ENCODE peak calls at places on chromosomes 3 and 15, in four cellular contexts. One of them, this sample, is unnamed.
A peak's percentile ranks its signal among the peaks of the same experiment; 100 is the strongest.

GRCh38 chr3:94179059-94179458 is 116.2 kb downstream of the NSUN3 start:
- DNase-seq in HAP-1: no peak
- DNase-seq in aorta: no peak
- DNase-seq in dorsolateral prefrontal cortex: no peak
- DNase-seq in this sample: no peak

GRCh38 chr3:14641346-14641745 is 10.2 kb upstream of the CCDC174 start:
- DNase-seq in HAP-1: no peak
- DNase-seq in aorta: no peak
- DNase-seq in dorsolateral prefrontal cortex: no peak
- DNase-seq in this sample: no peak

GRCh38 chr3:123275691-123276090 is 73.9 kb downstream of the SEC22A start:
- DNase-seq in HAP-1: no peak
- DNase-seq in aorta: no peak
- DNase-seq in dorsolateral prefrontal cortex: no peak
- DNase-seq in this sample: no peak

GRCh38 chr15:101368086-101368780 is 73.2 kb upstream of the SNRPA1 start:
- DNase-seq in HAP-1: no peak
- DNase-seq in aorta: no peak
- DNase-seq in dorsolateral prefrontal cortex: no peak
- DNase-seq in this sample: no peak

GRCh38 chr3:197028711-197029510 is 706 bp downstream of the MELTF start:
- DNase-seq in HAP-1: peak; percentile 61
- DNase-seq in aorta: peak; percentile 80
- DNase-seq in dorsolateral prefrontal cortex: no peak
- DNase-seq in this sample: peak; percentile 40

GRCh38 chr3:48301814-48302194 is 31.7 kb downstream of the SPINK8 start:
- DNase-seq in HAP-1: peak; percentile 28
- DNase-seq in aorta: no peak
- DNase-seq in dorsolateral prefrontal cortex: no peak
- DNase-seq in this sample: peak; percentile 52

GRCh38 chr15:48086582-48086981 is 34.2 kb upstream of the SLC24A5 start:
- DNase-seq in HAP-1: no peak
- DNase-seq in aorta: no peak
- DNase-seq in dorsolateral prefrontal cortex: no peak
- DNase-seq in this sample: no peak

GRCh38 chr3:48039487-48040190 is 23.4 kb upstream of the MAP4 start:
- DNase-seq in HAP-1: no peak
- DNase-seq in aorta: no peak
- DNase-seq in dorsolateral prefrontal cortex: no peak
- DNase-seq in this sample: no peak

GRCh38 chr15:88438181-88438580 is 29.0 kb downstream of the MRPL46 start:
- DNase-seq in HAP-1: no peak
- DNase-seq in aorta: no peak
- DNase-seq in dorsolateral prefrontal cortex: no peak
- DNase-seq in this sample: no peak

GRCh38 chr3:129796146-129796545 is 97.4 kb downstream of the TMCC1 start:
- DNase-seq in HAP-1: no peak
- DNase-seq in aorta: no peak
- DNase-seq in dorsolateral prefrontal cortex: no peak
- DNase-seq in this sample: no peak

GRCh38 chr3:22634450-22634849 is 568.7 kb upstream of the UBE2E2 start:
- DNase-seq in HAP-1: no peak
- DNase-seq in aorta: no peak
- DNase-seq in dorsolateral prefrontal cortex: no peak
- DNase-seq in this sample: no peak

GRCh38 chr3:118128886-118129285 is 905.8 kb downstream of the IGSF11 start:
- DNase-seq in HAP-1: no peak
- DNase-seq in aorta: no peak
- DNase-seq in dorsolateral prefrontal cortex: no peak
- DNase-seq in this sample: no peak

GRCh38 chr15:58115692-58116091 is 22.5 kb upstream of the AQP9 start:
- DNase-seq in HAP-1: no peak
- DNase-seq in aorta: no peak
- DNase-seq in dorsolateral prefrontal cortex: no peak
- DNase-seq in this sample: no peak

GRCh38 chr15:66862111-66862815 is 160.2 kb downstream of the SMAD6 start:
- DNase-seq in HAP-1: peak; percentile 21
- DNase-seq in aorta: peak; percentile 25
- DNase-seq in dorsolateral prefrontal cortex: no peak
- DNase-seq in this sample: no peak

GRCh38 chr15:61243984-61244593 is 15.0 kb upstream of the RORA start:
- DNase-seq in HAP-1: no peak
- DNase-seq in aorta: no peak
- DNase-seq in dorsolateral prefrontal cortex: no peak
- DNase-seq in this sample: no peak

GRCh38 chr3:57557088-57557537 is 1.0 kb downstream of the PDE12 start:
- DNase-seq in HAP-1: peak; percentile 50
- DNase-seq in aorta: no peak
- DNase-seq in dorsolateral prefrontal cortex: no peak
- DNase-seq in this sample: peak; percentile 69

GRCh38 chr3:189363856-189364255 is 192.1 kb downstream of the TPRG1 start:
- DNase-seq in HAP-1: no peak
- DNase-seq in aorta: no peak
- DNase-seq in dorsolateral prefrontal cortex: no peak
- DNase-seq in this sample: no peak

GRCh38 chr3:48433472-48434118 is 3.7 kb upstream of the PLXNB1 start:
- DNase-seq in HAP-1: peak; percentile 78
- DNase-seq in aorta: no peak
- DNase-seq in dorsolateral prefrontal cortex: no peak
- DNase-seq in this sample: no peak

GRCh38 chr3:40037582-40037981 is 228.2 kb downstream of the MYRIP start:
- DNase-seq in HAP-1: no peak
- DNase-seq in aorta: no peak
- DNase-seq in dorsolateral prefrontal cortex: no peak
- DNase-seq in this sample: no peak

GRCh38 chr3:58048301-58048700 is 40.1 kb downstream of the FLNB start:
- DNase-seq in HAP-1: no peak
- DNase-seq in aorta: no peak
- DNase-seq in dorsolateral prefrontal cortex: no peak
- DNase-seq in this sample: no peak

GRCh38 chr3:50345586-50345985 is at the start of gene ZMYND10:
- DNase-seq in HAP-1: no peak
- DNase-seq in aorta: peak; percentile 94
- DNase-seq in dorsolateral prefrontal cortex: peak; percentile 52
- DNase-seq in this sample: peak; percentile 70

GRCh38 chr3:50347187-50347813 is 1.8 kb upstream of the ZMYND10 start:
- DNase-seq in HAP-1: peak; percentile 83
- DNase-seq in aorta: peak; percentile 90
- DNase-seq in dorsolateral prefrontal cortex: peak; percentile 78
- DNase-seq in this sample: peak; percentile 80

GRCh38 chr3:50342818-50343633 is 2.4 kb upstream of the RASSF1 start:
- DNase-seq in HAP-1: peak; percentile 19
- DNase-seq in aorta: no peak
- DNase-seq in dorsolateral prefrontal cortex: no peak
- DNase-seq in this sample: no peak

GRCh38 chr3:50341996-50342732 is 1.5 kb upstream of the RASSF1 start:
- DNase-seq in HAP-1: no peak
- DNase-seq in aorta: no peak
- DNase-seq in dorsolateral prefrontal cortex: no peak
- DNase-seq in this sample: no peak

DNA sequence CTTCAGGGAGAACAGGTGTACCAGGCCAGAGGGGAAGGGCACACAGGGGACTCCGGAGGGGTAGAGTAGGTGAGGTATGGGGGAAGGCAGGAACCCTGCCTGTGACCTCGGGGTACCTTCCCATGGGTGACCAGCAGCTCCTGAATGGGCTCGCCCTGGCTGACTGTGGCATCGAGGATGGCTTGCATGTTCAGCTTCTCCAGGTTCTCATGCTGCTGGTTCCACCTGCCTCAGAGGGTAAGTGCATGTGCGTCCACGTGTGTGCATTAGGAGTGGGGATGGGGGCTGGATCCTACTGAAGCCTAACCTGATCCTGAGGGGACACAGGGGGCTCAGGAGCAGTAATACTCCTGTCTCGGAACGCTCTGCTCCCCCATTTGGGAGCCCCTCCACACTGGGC is 524 bp downstream of the ZMYND10 start:
- DNase-seq in HAP-1: peak; percentile 7
- DNase-seq in aorta: no peak
- DNase-seq in dorsolateral prefrontal cortex: no peak
- DNase-seq in this sample: no peak
- H3K4me3 ChIP-seq in HAP-1: no peak overlapping the region
- H3K4me3 ChIP-seq in aorta: no peak overlapping the region
- H3K4me3 ChIP-seq in dorsolateral prefrontal cortex: peak overlapping the region; percentile 50
- H3K4me3 ChIP-seq in this sample: peak overlapping the region; percentile 47

DNA sequence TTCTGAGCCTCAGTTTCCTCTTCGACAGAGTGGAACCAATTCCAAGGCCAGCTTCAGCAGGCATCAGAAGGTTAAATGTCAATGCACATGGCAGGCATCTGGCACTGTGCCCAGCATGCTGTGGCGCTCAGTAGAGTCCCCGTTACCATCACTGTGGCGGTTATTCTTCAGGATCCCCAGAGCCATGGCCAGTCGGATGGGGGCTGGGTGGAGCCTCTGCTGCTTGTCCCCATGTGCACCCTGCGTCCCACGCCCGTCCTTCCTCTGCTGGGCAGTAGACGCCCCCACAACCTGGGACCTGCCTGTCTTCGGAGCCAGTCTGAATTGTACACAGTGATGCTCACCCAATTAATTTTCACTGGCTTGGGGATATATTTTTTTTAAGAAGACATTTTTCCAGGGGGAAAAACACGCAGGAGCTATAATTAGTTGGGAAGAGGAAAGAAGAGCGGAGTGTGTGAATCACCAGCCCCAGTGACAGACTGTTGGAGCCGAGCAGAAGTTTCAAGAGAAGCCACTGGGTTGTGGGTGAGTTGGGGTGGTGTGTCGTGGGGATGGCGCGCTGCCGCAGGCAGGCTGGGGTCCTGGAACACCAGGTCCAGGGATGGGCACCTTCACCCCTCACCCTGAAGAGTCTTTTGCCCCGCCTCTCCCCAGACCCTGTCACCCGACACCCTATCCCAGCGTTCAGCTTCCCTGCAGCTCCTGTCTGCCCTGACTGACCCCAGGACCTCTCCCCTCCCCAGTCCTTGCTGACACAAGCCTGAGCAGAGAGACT is 26.8 kb upstream of the RPL29 start:
- DNase-seq in HAP-1: no peak
- DNase-seq in aorta: peak; percentile 85
- DNase-seq in dorsolateral prefrontal cortex: no peak
- DNase-seq in this sample: no peak
- H3K4me3 ChIP-seq in HAP-1: no peak overlapping the region
- H3K4me3 ChIP-seq in aorta: no peak overlapping the region
- H3K4me3 ChIP-seq in dorsolateral prefrontal cortex: no peak overlapping the region
- H3K4me3 ChIP-seq in this sample: no peak overlapping the region

GRCh38 chr15:78072080-78072892 is 5.2 kb downstream of the TBC1D2B start:
- DNase-seq in HAP-1: peak; percentile 62
- DNase-seq in aorta: no peak
- DNase-seq in dorsolateral prefrontal cortex: no peak
- DNase-seq in this sample: no peak
- H3K4me3 ChIP-seq in HAP-1: no peak overlapping the region
- H3K4me3 ChIP-seq in aorta: no peak overlapping the region
- H3K4me3 ChIP-seq in dorsolateral prefrontal cortex: peak overlapping the region; percentile 17
- H3K4me3 ChIP-seq in this sample: no peak overlapping the region

DNA sequence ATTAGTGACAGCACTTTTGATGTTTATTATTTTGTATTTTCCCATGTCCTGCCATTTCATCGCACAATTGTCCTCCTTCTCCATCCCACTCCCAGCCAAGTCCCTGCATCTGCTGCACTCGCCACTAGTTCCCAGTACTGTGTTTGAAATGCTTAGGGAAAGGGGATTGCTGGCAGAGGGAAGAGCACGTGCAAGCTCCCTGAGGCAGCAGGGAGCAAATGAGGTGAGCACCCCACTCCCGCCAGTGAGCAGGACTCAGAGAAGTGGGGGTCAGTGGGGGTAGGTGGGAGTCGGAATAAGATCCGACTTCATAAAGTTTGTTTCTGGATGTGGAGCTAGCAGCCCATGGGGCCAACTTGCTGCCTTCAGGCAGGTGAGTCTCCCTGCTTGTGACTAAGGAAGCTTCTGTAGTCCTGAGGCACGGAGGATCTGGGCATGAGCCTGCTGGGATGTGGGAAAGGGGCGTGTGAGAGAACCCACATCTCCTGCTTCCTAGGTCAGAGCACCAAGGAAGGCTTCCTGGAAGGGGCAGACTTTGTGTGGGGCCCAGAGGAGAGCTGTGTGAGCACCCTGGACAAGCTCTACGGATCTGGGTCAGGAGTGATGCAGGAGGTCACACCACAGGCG is 99.7 kb upstream of the TLE3 start:
- DNase-seq in HAP-1: no peak
- DNase-seq in aorta: no peak
- DNase-seq in dorsolateral prefrontal cortex: no peak
- DNase-seq in this sample: no peak
- H3K4me3 ChIP-seq in HAP-1: no peak overlapping the region
- H3K4me3 ChIP-seq in aorta: no peak overlapping the region
- H3K4me3 ChIP-seq in dorsolateral prefrontal cortex: no peak overlapping the region
- H3K4me3 ChIP-seq in this sample: no peak overlapping the region

DNA sequence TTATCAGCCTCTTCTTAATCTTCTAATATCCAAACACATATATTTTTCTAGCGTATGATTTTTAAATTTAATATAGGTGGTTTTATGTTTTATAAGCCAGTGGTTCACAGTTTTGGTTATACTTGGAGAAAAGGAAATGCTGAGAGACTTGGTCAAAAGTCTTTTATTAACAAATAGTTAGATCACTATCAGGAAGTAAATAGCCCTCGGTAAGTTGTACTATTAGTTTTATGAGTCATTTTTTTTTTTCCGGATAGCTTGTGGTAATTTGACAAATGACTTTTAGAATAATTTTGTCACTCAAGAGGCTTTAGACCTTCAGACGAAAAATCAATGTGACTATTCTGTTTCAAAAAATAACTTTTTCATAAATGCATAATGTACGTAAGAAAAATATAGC is 232.2 kb upstream of the ROBO1 start:
- DNase-seq in HAP-1: no peak
- DNase-seq in aorta: no peak
- DNase-seq in dorsolateral prefrontal cortex: no peak
- DNase-seq in this sample: no peak
- H3K4me3 ChIP-seq in HAP-1: no peak overlapping the region
- H3K4me3 ChIP-seq in aorta: no peak overlapping the region
- H3K4me3 ChIP-seq in dorsolateral prefrontal cortex: no peak overlapping the region
- H3K4me3 ChIP-seq in this sample: no peak overlapping the region

This sample was measured in OCI-LY7.